ENCODE peak calls at places on chromosome 20, in seven cellular contexts. One of them, this sample, is unnamed. For H3K27me3, the result is how much of the 10 kb centered on the place peaks cover.

GRCh38 chr20:46151936-46152335 is 33.8 kb downstream of the CD40 start:
- DNase-seq in GM12878: no peak
- DNase-seq in breast epithelium: no peak
- DNase-seq in heart right ventricle: no peak
- DNase-seq in suprapubic skin: no peak
- DNase-seq in stomach: no peak
- DNase-seq in uterus: no peak
- DNase-seq in this sample: no peak

GRCh38 chr20:3146732-3147341 is 12.8 kb downstream of the FASTKD5 start:
- DNase-seq in breast epithelium: no peak
- DNase-seq in stomach: no peak
- DNase-seq in suprapubic skin: no peak
- DNase-seq in GM12878: no peak
- DNase-seq in uterus: no peak
- DNase-seq in heart right ventricle: no peak
- DNase-seq in this sample: no peak

GRCh38 chr20:19129976-19130612 is 82.3 kb upstream of the SLC24A3 start:
- DNase-seq in uterus: no peak
- DNase-seq in heart right ventricle: no peak
- DNase-seq in GM12878: no peak
- DNase-seq in breast epithelium: no peak
- DNase-seq in suprapubic skin: no peak
- DNase-seq in stomach: peak
- DNase-seq in this sample: no peak

GRCh38 chr20:34362502-34363061 is 491 bp upstream of the ITCH start:
- DNase-seq in GM12878: no peak
- DNase-seq in uterus: no peak
- DNase-seq in breast epithelium: no peak
- DNase-seq in stomach: no peak
- DNase-seq in suprapubic skin: peak
- DNase-seq in heart right ventricle: no peak
- DNase-seq in this sample: no peak

GRCh38 chr20:59006167-59006863 is 739 bp downstream of the CTSZ start:
- DNase-seq in stomach: no peak
- DNase-seq in suprapubic skin: no peak
- DNase-seq in uterus: peak
- DNase-seq in heart right ventricle: no peak
- DNase-seq in GM12878: no peak
- DNase-seq in breast epithelium: no peak
- DNase-seq in this sample: no peak

GRCh38 chr20:51812861-51813260 is 10.5 kb upstream of the SALL4 start:
- DNase-seq in stomach: no peak
- DNase-seq in uterus: no peak
- DNase-seq in GM12878: no peak
- DNase-seq in heart right ventricle: no peak
- DNase-seq in breast epithelium: no peak
- DNase-seq in suprapubic skin: no peak
- DNase-seq in this sample: no peak

GRCh38 chr20:46826343-46826984 is 68.2 kb upstream of the EYA2 start:
- DNase-seq in breast epithelium: no peak
- DNase-seq in suprapubic skin: no peak
- DNase-seq in heart right ventricle: no peak
- DNase-seq in uterus: no peak
- DNase-seq in stomach: no peak
- DNase-seq in GM12878: no peak
- DNase-seq in this sample: no peak

GRCh38 chr20:3431109-3431508 is 23.6 kb upstream of the DNAAF9 start:
- DNase-seq in heart right ventricle: no peak
- DNase-seq in breast epithelium: no peak
- DNase-seq in uterus: no peak
- DNase-seq in GM12878: no peak
- DNase-seq in stomach: no peak
- DNase-seq in suprapubic skin: no peak
- DNase-seq in this sample: no peak

GRCh38 chr20:25623225-25623735 is 534 bp downstream of the NANP start:
- DNase-seq in suprapubic skin: peak
- DNase-seq in uterus: peak
- DNase-seq in GM12878: peak
- DNase-seq in stomach: peak
- DNase-seq in breast epithelium: no peak
- DNase-seq in heart right ventricle: peak
- DNase-seq in this sample: no peak

GRCh38 chr20:11786108-11786507 is 131.6 kb upstream of the BTBD3 start:
- DNase-seq in GM12878: no peak
- DNase-seq in breast epithelium: no peak
- DNase-seq in stomach: no peak
- DNase-seq in uterus: no peak
- DNase-seq in heart right ventricle: no peak
- DNase-seq in suprapubic skin: no peak
- DNase-seq in this sample: no peak

GRCh38 chr20:2417142-2417541 is 36.4 kb downstream of the TGM6 start:
- DNase-seq in stomach: no peak
- DNase-seq in suprapubic skin: no peak
- DNase-seq in GM12878: no peak
- DNase-seq in breast epithelium: no peak
- DNase-seq in heart right ventricle: no peak
- DNase-seq in uterus: no peak
- DNase-seq in this sample: no peak

GRCh38 chr20:64099880-64100565 is 7.3 kb downstream of the NPBWR2 start:
- DNase-seq in stomach: no peak
- DNase-seq in uterus: no peak
- DNase-seq in suprapubic skin: no peak
- DNase-seq in GM12878: no peak
- DNase-seq in heart right ventricle: no peak
- DNase-seq in breast epithelium: no peak
- DNase-seq in this sample: no peak

GRCh38 chr20:59004493-59004762 is 2.6 kb downstream of the CTSZ start:
- DNase-seq in suprapubic skin: no peak
- DNase-seq in heart right ventricle: peak
- DNase-seq in GM12878: no peak
- DNase-seq in breast epithelium: no peak
- DNase-seq in uterus: no peak
- DNase-seq in stomach: peak
- DNase-seq in this sample: no peak

GRCh38 chr20:20024942-20025341 is 7.8 kb downstream of the NAA20 start:
- DNase-seq in GM12878: no peak
- DNase-seq in breast epithelium: no peak
- DNase-seq in heart right ventricle: no peak
- DNase-seq in uterus: no peak
- DNase-seq in suprapubic skin: no peak
- DNase-seq in stomach: no peak
- DNase-seq in this sample: no peak

GRCh38 chr20:36890586-36890985 is 14.6 kb downstream of the TLDC2 start:
- DNase-seq in suprapubic skin: no peak
- DNase-seq in breast epithelium: no peak
- DNase-seq in stomach: no peak
- DNase-seq in heart right ventricle: no peak
- DNase-seq in GM12878: no peak
- DNase-seq in uterus: no peak
- DNase-seq in this sample: no peak

GRCh38 chr20:36888880-36889516 is 13.1 kb downstream of the TLDC2 start:
- DNase-seq in GM12878: no peak
- DNase-seq in suprapubic skin: no peak
- DNase-seq in breast epithelium: no peak
- DNase-seq in uterus: no peak
- DNase-seq in stomach: no peak
- DNase-seq in heart right ventricle: no peak
- DNase-seq in this sample: no peak

GRCh38 chr20:36886859-36887778 is 11.2 kb downstream of the TLDC2 start:
- DNase-seq in heart right ventricle: peak
- DNase-seq in suprapubic skin: peak
- DNase-seq in stomach: peak
- DNase-seq in breast epithelium: peak
- DNase-seq in GM12878: peak
- DNase-seq in uterus: peak
- DNase-seq in this sample: peak

GRCh38 chr20:36885355-36885754 is 9.4 kb downstream of the TLDC2 start:
- DNase-seq in heart right ventricle: no peak
- DNase-seq in GM12878: no peak
- DNase-seq in uterus: no peak
- DNase-seq in stomach: no peak
- DNase-seq in breast epithelium: no peak
- DNase-seq in suprapubic skin: no peak
- DNase-seq in this sample: no peak

GRCh38 chr20:36887779-36888133 is 11.8 kb downstream of the TLDC2 start:
- DNase-seq in stomach: no peak
- DNase-seq in heart right ventricle: no peak
- DNase-seq in suprapubic skin: no peak
- DNase-seq in uterus: no peak
- DNase-seq in breast epithelium: no peak
- DNase-seq in GM12878: no peak
- DNase-seq in this sample: no peak
- H3K4me3 ChIP-seq in stomach: no peak
- H3K4me3 ChIP-seq in heart right ventricle: no peak
- H3K4me3 ChIP-seq in suprapubic skin: no peak
- H3K4me3 ChIP-seq in uterus: no peak
- H3K4me3 ChIP-seq in breast epithelium: no peak
- H3K4me3 ChIP-seq in GM12878: no peak
- H3K4me3 ChIP-seq in this sample: peak

DNA sequence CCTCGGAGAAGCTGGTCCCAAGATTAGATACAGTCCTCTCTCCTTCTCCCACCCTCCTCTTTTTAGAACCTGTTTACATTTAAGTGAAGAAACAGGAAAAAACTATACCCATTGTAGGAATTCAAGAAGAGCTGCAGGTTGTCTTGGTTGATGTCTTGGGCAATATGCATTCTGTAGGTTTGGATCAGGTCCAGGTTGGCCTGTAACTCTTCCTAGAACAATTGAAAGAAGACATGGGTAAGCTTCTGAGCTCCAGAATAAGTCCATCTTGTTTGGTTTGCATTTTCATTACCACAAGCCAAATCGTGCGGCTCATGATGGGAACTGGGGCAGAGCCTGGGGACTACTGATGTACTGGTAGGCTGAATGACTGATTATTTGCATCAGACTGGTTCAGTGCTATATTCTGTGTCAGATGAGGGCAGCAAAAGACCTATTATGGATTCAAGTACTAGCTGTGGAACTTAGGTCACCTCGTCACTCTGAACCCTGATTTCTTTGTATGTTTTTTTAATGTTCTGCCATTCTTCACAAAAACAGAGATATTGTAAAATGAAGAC is 20.3 kb upstream of the SLA2 start:
- DNase-seq in stomach: no peak
- DNase-seq in breast epithelium: no peak
- DNase-seq in heart right ventricle: no peak
- DNase-seq in GM12878: no peak
- DNase-seq in uterus: no peak
- DNase-seq in suprapubic skin: no peak
- DNase-seq in this sample: no peak
- TF ChIP-seq CTCF in stomach: no peak
- TF ChIP-seq CTCF in breast epithelium: no peak
- TF ChIP-seq CTCF in heart right ventricle: no peak
- TF ChIP-seq CTCF in GM12878: peak
- TF ChIP-seq CTCF in uterus: no peak
- TF ChIP-seq CTCF in suprapubic skin: no peak
- TF ChIP-seq CTCF in this sample: no peak

GRCh38 chr20:63072231-63072791 is 65.5 kb upstream of the BHLHE23 start:
- DNase-seq in suprapubic skin: peak
- DNase-seq in uterus: no peak
- DNase-seq in GM12878: no peak
- DNase-seq in heart right ventricle: peak
- DNase-seq in breast epithelium: no peak
- DNase-seq in stomach: no peak
- DNase-seq in this sample: no peak
- H3K27me3 ChIP-seq in suprapubic skin: half or more
- H3K27me3 ChIP-seq in uterus: under half
- H3K27me3 ChIP-seq in GM12878: under half
- H3K27me3 ChIP-seq in heart right ventricle: half or more
- H3K27me3 ChIP-seq in breast epithelium: under half
- H3K27me3 ChIP-seq in stomach: half or more
- H3K27me3 ChIP-seq in this sample: under half

GRCh38 chr20:32476684-32477593 is 108.2 kb downstream of the NOL4L start:
- DNase-seq in uterus: no peak
- DNase-seq in suprapubic skin: no peak
- DNase-seq in stomach: no peak
- DNase-seq in breast epithelium: no peak
- DNase-seq in GM12878: no peak
- DNase-seq in heart right ventricle: no peak
- DNase-seq in this sample: no peak
- H3K4me3 ChIP-seq in uterus: no peak
- H3K4me3 ChIP-seq in suprapubic skin: no peak
- H3K4me3 ChIP-seq in stomach: no peak
- H3K4me3 ChIP-seq in breast epithelium: no peak
- H3K4me3 ChIP-seq in GM12878: no peak
- H3K4me3 ChIP-seq in heart right ventricle: no peak
- H3K4me3 ChIP-seq in this sample: no peak

GRCh38 chr20:56820984-56821383 is 191.9 kb downstream of the TFAP2C start:
- DNase-seq in uterus: no peak
- DNase-seq in breast epithelium: no peak
- DNase-seq in GM12878: no peak
- DNase-seq in heart right ventricle: no peak
- DNase-seq in stomach: no peak
- DNase-seq in suprapubic skin: no peak
- DNase-seq in this sample: no peak

GRCh38 chr20:56817780-56818675 is 188.9 kb downstream of the TFAP2C start:
- DNase-seq in suprapubic skin: no peak
- DNase-seq in GM12878: no peak
- DNase-seq in stomach: no peak
- DNase-seq in uterus: no peak
- DNase-seq in heart right ventricle: no peak
- DNase-seq in breast epithelium: no peak
- DNase-seq in this sample: no peak

GRCh38 chr20:56815796-56816195 is 186.7 kb downstream of the TFAP2C start:
- DNase-seq in breast epithelium: no peak
- DNase-seq in heart right ventricle: no peak
- DNase-seq in uterus: no peak
- DNase-seq in stomach: no peak
- DNase-seq in suprapubic skin: no peak
- DNase-seq in GM12878: no peak
- DNase-seq in this sample: no peak

DNA sequence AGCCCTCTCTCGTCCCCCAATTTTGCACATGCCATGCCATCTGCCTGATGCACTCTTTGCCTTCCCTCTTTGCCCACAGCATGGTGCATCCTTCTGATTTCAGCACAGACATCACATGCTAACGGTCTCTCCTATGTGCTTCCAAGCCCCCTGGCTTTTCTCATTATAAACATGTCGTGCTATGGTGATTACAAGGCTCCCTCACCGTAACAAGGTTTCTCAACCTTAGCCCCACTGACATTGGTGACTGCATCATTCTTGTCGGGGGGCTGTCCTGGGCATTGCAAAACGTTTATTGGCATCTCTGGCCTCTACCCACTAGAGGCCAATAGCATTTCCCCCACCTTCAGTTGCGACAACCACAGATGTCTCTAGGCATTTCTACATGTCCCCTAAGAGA is 187.2 kb downstream of the TFAP2C start:
- DNase-seq in GM12878: no peak
- DNase-seq in uterus: no peak
- DNase-seq in stomach: no peak
- DNase-seq in breast epithelium: no peak
- DNase-seq in suprapubic skin: no peak
- DNase-seq in heart right ventricle: no peak
- DNase-seq in this sample: no peak
- TF ChIP-seq CTCF in GM12878: no peak
- TF ChIP-seq CTCF in uterus: no peak
- TF ChIP-seq CTCF in stomach: no peak
- TF ChIP-seq CTCF in breast epithelium: no peak
- TF ChIP-seq CTCF in suprapubic skin: no peak
- TF ChIP-seq CTCF in heart right ventricle: no peak
- TF ChIP-seq CTCF in this sample: no peak

This sample was measured in BJ.